ENCODE peak calls at places on chromosome 20, in eight cellular contexts. One of them, this sample, is unnamed.

GRCh38 chr20:62804021-62804631 is 509 bp upstream of the OGFR start:
- DNase-seq in upper lobe of left lung: no peak
- DNase-seq in stimulated activated naive CD4-positive, alpha-beta T cell: peak
- DNase-seq in pancreas: no peak
- DNase-seq in Caki2: no peak
- DNase-seq in iris pigment epithelial cell: no peak
- DNase-seq in GM03348: no peak
- DNase-seq in skeletal muscle cell: no peak
- DNase-seq in this sample: no peak

GRCh38 chr20:8865636-8866035 is 203.3 kb upstream of the PLCB4 start:
- DNase-seq in iris pigment epithelial cell: no peak
- DNase-seq in skeletal muscle cell: no peak
- DNase-seq in stimulated activated naive CD4-positive, alpha-beta T cell: no peak
- DNase-seq in pancreas: no peak
- DNase-seq in Caki2: no peak
- DNase-seq in GM03348: no peak
- DNase-seq in upper lobe of left lung: no peak
- DNase-seq in this sample: no peak

GRCh38 chr20:44115181-44115580 is 71.8 kb downstream of the JPH2 start:
- DNase-seq in GM03348: no peak
- DNase-seq in stimulated activated naive CD4-positive, alpha-beta T cell: no peak
- DNase-seq in skeletal muscle cell: no peak
- DNase-seq in upper lobe of left lung: no peak
- DNase-seq in Caki2: no peak
- DNase-seq in iris pigment epithelial cell: no peak
- DNase-seq in pancreas: no peak
- DNase-seq in this sample: no peak

GRCh38 chr20:16337707-16338106 is 235.5 kb downstream of the KIF16B start:
- DNase-seq in iris pigment epithelial cell: no peak
- DNase-seq in upper lobe of left lung: no peak
- DNase-seq in stimulated activated naive CD4-positive, alpha-beta T cell: no peak
- DNase-seq in Caki2: no peak
- DNase-seq in GM03348: no peak
- DNase-seq in pancreas: no peak
- DNase-seq in skeletal muscle cell: no peak
- DNase-seq in this sample: no peak

GRCh38 chr20:46631212-46631869 is 19.9 kb downstream of the SLC13A3 start:
- DNase-seq in pancreas: no peak
- DNase-seq in GM03348: no peak
- DNase-seq in Caki2: no peak
- DNase-seq in stimulated activated naive CD4-positive, alpha-beta T cell: no peak
- DNase-seq in skeletal muscle cell: no peak
- DNase-seq in upper lobe of left lung: peak
- DNase-seq in iris pigment epithelial cell: peak
- DNase-seq in this sample: no peak

GRCh38 chr20:34410331-34410730 is 47.3 kb downstream of the ITCH start:
- DNase-seq in stimulated activated naive CD4-positive, alpha-beta T cell: no peak
- DNase-seq in iris pigment epithelial cell: no peak
- DNase-seq in Caki2: no peak
- DNase-seq in skeletal muscle cell: no peak
- DNase-seq in GM03348: peak
- DNase-seq in pancreas: no peak
- DNase-seq in upper lobe of left lung: no peak
- DNase-seq in this sample: no peak

GRCh38 chr20:5720696-5721095 is 29.5 kb upstream of the SHLD1 start:
- DNase-seq in Caki2: no peak
- DNase-seq in upper lobe of left lung: no peak
- DNase-seq in stimulated activated naive CD4-positive, alpha-beta T cell: no peak
- DNase-seq in iris pigment epithelial cell: no peak
- DNase-seq in pancreas: no peak
- DNase-seq in skeletal muscle cell: no peak
- DNase-seq in GM03348: no peak
- DNase-seq in this sample: no peak

GRCh38 chr20:62601172-62601571 is 41.1 kb upstream of the SLCO4A1 start:
- DNase-seq in upper lobe of left lung: no peak
- DNase-seq in pancreas: no peak
- DNase-seq in skeletal muscle cell: no peak
- DNase-seq in iris pigment epithelial cell: no peak
- DNase-seq in stimulated activated naive CD4-positive, alpha-beta T cell: no peak
- DNase-seq in Caki2: no peak
- DNase-seq in GM03348: no peak
- DNase-seq in this sample: no peak

GRCh38 chr20:14807224-14807623 is 469.8 kb upstream of the FLRT3 start:
- DNase-seq in iris pigment epithelial cell: no peak
- DNase-seq in pancreas: no peak
- DNase-seq in stimulated activated naive CD4-positive, alpha-beta T cell: no peak
- DNase-seq in GM03348: no peak
- DNase-seq in skeletal muscle cell: no peak
- DNase-seq in Caki2: peak
- DNase-seq in upper lobe of left lung: no peak
- DNase-seq in this sample: no peak

GRCh38 chr20:10171864-10172751 is 46.5 kb upstream of the SNAP25 start:
- DNase-seq in stimulated activated naive CD4-positive, alpha-beta T cell: no peak
- DNase-seq in skeletal muscle cell: peak
- DNase-seq in pancreas: peak
- DNase-seq in Caki2: peak
- DNase-seq in upper lobe of left lung: peak
- DNase-seq in iris pigment epithelial cell: peak
- DNase-seq in GM03348: peak
- DNase-seq in this sample: peak

GRCh38 chr20:11791316-11792228 is 126.1 kb upstream of the BTBD3 start:
- DNase-seq in iris pigment epithelial cell: no peak
- DNase-seq in pancreas: no peak
- DNase-seq in upper lobe of left lung: no peak
- DNase-seq in skeletal muscle cell: no peak
- DNase-seq in stimulated activated naive CD4-positive, alpha-beta T cell: no peak
- DNase-seq in Caki2: no peak
- DNase-seq in GM03348: no peak
- DNase-seq in this sample: no peak

GRCh38 chr20:36873498-36874189 is 2.3 kb upstream of the TLDC2 start:
- DNase-seq in GM03348: no peak
- DNase-seq in skeletal muscle cell: no peak
- DNase-seq in upper lobe of left lung: no peak
- DNase-seq in pancreas: no peak
- DNase-seq in stimulated activated naive CD4-positive, alpha-beta T cell: no peak
- DNase-seq in iris pigment epithelial cell: no peak
- DNase-seq in Caki2: no peak
- DNase-seq in this sample: no peak

GRCh38 chr20:19456600-19457390 is 244.4 kb downstream of the SLC24A3 start:
- DNase-seq in GM03348: no peak
- DNase-seq in stimulated activated naive CD4-positive, alpha-beta T cell: no peak
- DNase-seq in skeletal muscle cell: no peak
- DNase-seq in pancreas: no peak
- DNase-seq in Caki2: no peak
- DNase-seq in iris pigment epithelial cell: no peak
- DNase-seq in upper lobe of left lung: no peak
- DNase-seq in this sample: no peak

GRCh38 chr20:33812673-33813462 is 1.7 kb downstream of the CHMP4B start:
- DNase-seq in GM03348: peak
- DNase-seq in skeletal muscle cell: no peak
- DNase-seq in Caki2: peak
- DNase-seq in stimulated activated naive CD4-positive, alpha-beta T cell: no peak
- DNase-seq in pancreas: no peak
- DNase-seq in iris pigment epithelial cell: no peak
- DNase-seq in upper lobe of left lung: no peak
- DNase-seq in this sample: no peak

GRCh38 chr20:32572271-32572968 is 12.7 kb downstream of the NOL4L start:
- DNase-seq in pancreas: no peak
- DNase-seq in iris pigment epithelial cell: no peak
- DNase-seq in GM03348: no peak
- DNase-seq in upper lobe of left lung: no peak
- DNase-seq in Caki2: no peak
- DNase-seq in stimulated activated naive CD4-positive, alpha-beta T cell: no peak
- DNase-seq in skeletal muscle cell: no peak
- DNase-seq in this sample: no peak

GRCh38 chr20:47205577-47206123 is 150.8 kb downstream of the ZMYND8 start:
- DNase-seq in upper lobe of left lung: peak
- DNase-seq in skeletal muscle cell: peak
- DNase-seq in iris pigment epithelial cell: peak
- DNase-seq in pancreas: peak
- DNase-seq in Caki2: no peak
- DNase-seq in GM03348: peak
- DNase-seq in stimulated activated naive CD4-positive, alpha-beta T cell: no peak
- DNase-seq in this sample: no peak

GRCh38 chr20:45913105-45913504 is 1.1 kb upstream of the PLTP start:
- DNase-seq in Caki2: no peak
- DNase-seq in skeletal muscle cell: no peak
- DNase-seq in iris pigment epithelial cell: peak
- DNase-seq in upper lobe of left lung: no peak
- DNase-seq in pancreas: no peak
- DNase-seq in GM03348: no peak
- DNase-seq in stimulated activated naive CD4-positive, alpha-beta T cell: no peak
- DNase-seq in this sample: no peak

GRCh38 chr20:44465001-44465560 is 10.6 kb upstream of the TTPAL start:
- DNase-seq in GM03348: no peak
- DNase-seq in stimulated activated naive CD4-positive, alpha-beta T cell: no peak
- DNase-seq in Caki2: no peak
- DNase-seq in skeletal muscle cell: no peak
- DNase-seq in pancreas: peak
- DNase-seq in iris pigment epithelial cell: no peak
- DNase-seq in upper lobe of left lung: no peak
- DNase-seq in this sample: no peak

GRCh38 chr20:33914871-33915270 is 78.8 kb upstream of the RALY start:
- DNase-seq in upper lobe of left lung: no peak
- DNase-seq in pancreas: no peak
- DNase-seq in Caki2: no peak
- DNase-seq in GM03348: no peak
- DNase-seq in iris pigment epithelial cell: peak
- DNase-seq in skeletal muscle cell: no peak
- DNase-seq in stimulated activated naive CD4-positive, alpha-beta T cell: peak
- DNase-seq in this sample: no peak

GRCh38 chr20:364905-365794 is 15.4 kb upstream of the TRIB3 start:
- DNase-seq in pancreas: no peak
- DNase-seq in GM03348: no peak
- DNase-seq in skeletal muscle cell: no peak
- DNase-seq in stimulated activated naive CD4-positive, alpha-beta T cell: no peak
- DNase-seq in iris pigment epithelial cell: peak
- DNase-seq in Caki2: no peak
- DNase-seq in upper lobe of left lung: no peak
- DNase-seq in this sample: no peak

GRCh38 chr20:1816384-1817381 is 78.5 kb upstream of the SIRPA start:
- DNase-seq in Caki2: peak
- DNase-seq in pancreas: no peak
- DNase-seq in stimulated activated naive CD4-positive, alpha-beta T cell: peak
- DNase-seq in iris pigment epithelial cell: peak
- DNase-seq in skeletal muscle cell: peak
- DNase-seq in upper lobe of left lung: no peak
- DNase-seq in GM03348: peak
- DNase-seq in this sample: peak

GRCh38 chr20:10877345-10877744 is 203.5 kb upstream of the JAG1 start:
- DNase-seq in iris pigment epithelial cell: no peak
- DNase-seq in stimulated activated naive CD4-positive, alpha-beta T cell: no peak
- DNase-seq in upper lobe of left lung: no peak
- DNase-seq in skeletal muscle cell: peak
- DNase-seq in pancreas: no peak
- DNase-seq in GM03348: no peak
- DNase-seq in Caki2: no peak
- DNase-seq in this sample: no peak

GRCh38 chr20:35006531-35006971 is 50.9 kb downstream of the MYH7B start:
- DNase-seq in iris pigment epithelial cell: no peak
- DNase-seq in upper lobe of left lung: no peak
- DNase-seq in pancreas: no peak
- DNase-seq in Caki2: no peak
- DNase-seq in GM03348: no peak
- DNase-seq in skeletal muscle cell: no peak
- DNase-seq in stimulated activated naive CD4-positive, alpha-beta T cell: no peak
- DNase-seq in this sample: peak

GRCh38 chr20:63312690-63313348 is 19.8 kb downstream of the COL20A1 start:
- DNase-seq in GM03348: no peak
- DNase-seq in iris pigment epithelial cell: no peak
- DNase-seq in stimulated activated naive CD4-positive, alpha-beta T cell: no peak
- DNase-seq in upper lobe of left lung: no peak
- DNase-seq in skeletal muscle cell: no peak
- DNase-seq in Caki2: no peak
- DNase-seq in pancreas: no peak
- DNase-seq in this sample: no peak

GRCh38 chr20:62362991-62363919 is 3.9 kb downstream of the LAMA5 start:
- DNase-seq in iris pigment epithelial cell: no peak
- DNase-seq in pancreas: peak
- DNase-seq in GM03348: no peak
- DNase-seq in stimulated activated naive CD4-positive, alpha-beta T cell: no peak
- DNase-seq in Caki2: peak
- DNase-seq in upper lobe of left lung: peak
- DNase-seq in skeletal muscle cell: no peak
- DNase-seq in this sample: no peak

GRCh38 chr20:40283689-40284088 is 405.3 kb downstream of the MAFB start:
- DNase-seq in pancreas: no peak
- DNase-seq in upper lobe of left lung: no peak
- DNase-seq in skeletal muscle cell: no peak
- DNase-seq in iris pigment epithelial cell: no peak
- DNase-seq in stimulated activated naive CD4-positive, alpha-beta T cell: no peak
- DNase-seq in Caki2: no peak
- DNase-seq in GM03348: no peak
- DNase-seq in this sample: no peak

GRCh38 chr20:58923117-58923712 is 57.8 kb upstream of the NELFCD start:
- DNase-seq in iris pigment epithelial cell: no peak
- DNase-seq in skeletal muscle cell: no peak
- DNase-seq in Caki2: no peak
- DNase-seq in upper lobe of left lung: peak
- DNase-seq in pancreas: no peak
- DNase-seq in stimulated activated naive CD4-positive, alpha-beta T cell: no peak
- DNase-seq in GM03348: no peak
- DNase-seq in this sample: no peak

GRCh38 chr20:46365483-46366215 is 40.8 kb downstream of the ELMO2 start:
- DNase-seq in pancreas: no peak
- DNase-seq in upper lobe of left lung: no peak
- DNase-seq in Caki2: no peak
- DNase-seq in GM03348: no peak
- DNase-seq in iris pigment epithelial cell: no peak
- DNase-seq in stimulated activated naive CD4-positive, alpha-beta T cell: peak
- DNase-seq in skeletal muscle cell: no peak
- DNase-seq in this sample: no peak

GRCh38 chr20:33793011-33793931 is 17.9 kb upstream of the CHMP4B start:
- DNase-seq in stimulated activated naive CD4-positive, alpha-beta T cell: no peak
- DNase-seq in upper lobe of left lung: no peak
- DNase-seq in pancreas: no peak
- DNase-seq in Caki2: no peak
- DNase-seq in iris pigment epithelial cell: peak
- DNase-seq in GM03348: peak
- DNase-seq in skeletal muscle cell: no peak
- DNase-seq in this sample: no peak